ENCODE peak calls at places on chromosomes 16 and 17, in five cellular contexts. B is GM12878, U is A549, V is K562, O is HepG2. C is an unnamed sample.
A peak's percentile ranks its signal among the peaks of the same experiment; 100 is the strongest.

GRCh38 chr17:42277342-42277712 is 1.1 kb upstream of the STAT5B start:
- DNase-seq in B (no peak), U (no peak), V (no peak), O (no peak), C (no peak)

GRCh38 chr17:1865252-1866037 is 35.6 kb downstream of the RPA1 start:
- DNase-seq in B (no peak), U (peak; percentile 72), V (peak; percentile 61), O (peak; percentile 35), C (peak; percentile 39)

GRCh38 chr16:29025218-29025617 is 40.4 kb downstream of the LAT start:
- DNase-seq in B (no peak), U (no peak), V (peak; percentile 65), O (no peak), C (no peak)

GRCh38 chr16:9050102-9050830 is 41.2 kb upstream of the HAPSTR1 start:
- DNase-seq in B (no peak), U (no peak), V (peak; percentile 82), O (peak; percentile 52), C (peak; percentile 50)

GRCh38 chr16:78932395-78932794 is 668.1 kb downstream of the MAF start:
- DNase-seq in B (no peak), U (no peak), V (no peak), O (no peak), C (no peak)

GRCh38 chr17:75587718-75588545 is at the start of gene MYO15B:
- DNase-seq in B (no peak), U (no peak), V (peak; percentile 26), O (no peak), C (peak; percentile 87)

GRCh38 chr16:2284797-2285576 is 17.1 kb upstream of the RNPS1 start:
- DNase-seq in B (no peak), U (no peak), V (no peak), O (no peak), C (no peak)

GRCh38 chr16:72939247-72939646 is 108.7 kb downstream of the ZFHX3 start:
- DNase-seq in B (no peak), U (peak; percentile 41), V (no peak), O (no peak), C (no peak)

GRCh38 chr16:65763640-65764305 is 602.7 kb upstream of the CDH5 start:
- DNase-seq in B (no peak), U (no peak), V (no peak), O (no peak), C (peak; percentile 88)

GRCh38 chr17:57016764-57017116 is 38.8 kb downstream of the SCPEP1 start:
- DNase-seq in B (no peak), U (no peak), V (no peak), O (no peak), C (no peak)

GRCh38 chr16:89481556-89481955 is 8.8 kb downstream of the ANKRD11 start:
- DNase-seq in B (no peak), U (no peak), V (no peak), O (no peak), C (no peak)

GRCh38 chr16:30335598-30336474 is 19.3 kb downstream of the CD2BP2 start:
- DNase-seq in B (peak; percentile 23), U (no peak), V (peak; percentile 24), O (peak; percentile 96), C (peak; percentile 58)
- H3K4me3 ChIP-seq in B (peak overlapping the region; percentile 59), U (peak overlapping the region; percentile 59), V (peak overlapping the region; percentile 63), O (peak overlapping the region; percentile 95), C (peak overlapping the region; percentile 60)

GRCh38 chr17:38354466-38354865 is 2.8 kb downstream of the SOCS7 start:
- DNase-seq in B (no peak), U (no peak), V (no peak), O (no peak), C (no peak)
- TF ChIP-seq MAX in B (no peak), U (no peak), V (no peak), O (no peak), C (no peak)

GRCh38 chr17:6544770-6545169 is 11.6 kb downstream of the PITPNM3 start:
- DNase-seq in B (no peak), U (no peak), V (no peak), O (no peak), C (no peak)
- TF ChIP-seq MYC in B (no peak), U (no peak), V (no peak), O (no peak), C (no peak)

DNA sequence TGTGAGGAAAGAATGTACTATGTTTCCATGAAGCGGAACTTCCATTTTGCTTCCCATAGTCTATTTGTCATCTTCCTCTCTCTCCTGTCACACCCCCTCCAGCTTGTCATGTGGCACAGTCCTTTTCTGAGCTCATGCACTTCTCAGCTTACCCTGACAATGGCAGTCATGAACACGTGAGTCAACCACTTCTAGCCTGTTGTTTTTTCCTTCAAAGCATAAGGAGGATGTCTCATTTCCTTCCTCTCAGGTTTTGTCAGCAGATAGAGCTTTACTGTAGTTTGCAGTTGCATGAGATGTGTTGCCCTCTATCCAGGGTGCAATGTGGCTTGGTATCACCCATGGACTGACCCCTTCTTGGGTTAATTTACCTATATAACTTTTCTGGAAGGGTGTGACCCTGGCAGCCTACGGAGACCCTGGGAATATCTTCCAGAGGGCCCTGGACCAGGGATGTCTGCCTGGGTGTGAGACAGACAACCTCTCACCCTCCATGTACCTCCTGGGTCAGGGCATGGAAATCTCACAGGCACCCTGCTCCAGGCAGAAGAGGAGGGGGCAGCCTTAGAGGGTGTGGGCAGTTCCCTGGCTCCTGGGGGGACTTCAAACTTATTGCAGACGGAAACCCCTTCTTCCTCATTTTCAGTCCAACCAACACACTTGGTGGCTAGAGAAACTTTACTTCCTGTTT is 4.0 kb upstream of the ZNF267 start:
- DNase-seq in B (peak; percentile 63), U (no peak), V (peak; percentile 21), O (no peak), C (peak; percentile 91)
- H3K4me3 ChIP-seq in B (no peak overlapping the region), U (no peak overlapping the region), V (no peak overlapping the region), O (no peak overlapping the region), C (no peak overlapping the region)